ENCODE peak calls at places on chromosomes 7 and 10, in eight cellular contexts. S, Q, U, O, G, Y, I and M are unnamed samples.

GRCh38 chr10:104640339-104641149 is 546 bp upstream of the SORCS3 start:
- DNase-seq in S (no peak), Q (peak), U (no peak), O (no peak), G (peak), Y (no peak), I (no peak), M (no peak)

GRCh38 chr10:95474228-95475002 is 86.8 kb downstream of the SORBS1 start:
- DNase-seq in S (no peak), Q (peak), U (peak), O (no peak), G (no peak), Y (no peak), I (no peak), M (no peak)

GRCh38 chr10:77372400-77372799 is 265.2 kb downstream of the KCNMA1 start:
- DNase-seq in S (no peak), Q (no peak), U (no peak), O (no peak), G (no peak), Y (no peak), I (no peak), M (no peak)

GRCh38 chr7:149741629-149742028 is 31.8 kb downstream of the ZNF467 start:
- DNase-seq in S (no peak), Q (no peak), U (no peak), O (no peak), G (peak), Y (peak), I (no peak), M (no peak)

GRCh38 chr10:132817701-132818211 is 31.8 kb upstream of the NKX6-2 start:
- DNase-seq in S (peak), Q (no peak), U (no peak), O (no peak), G (peak), Y (no peak), I (no peak), M (no peak)

GRCh38 chr7:113086431-113086888 is at the start of gene GPR85:
- DNase-seq in S (peak), Q (peak), U (peak), O (no peak), G (peak), Y (peak), I (peak), M (no peak)

GRCh38 chr10:79178614-79179403 is 110.0 kb downstream of the ZMIZ1 start:
- DNase-seq in S (peak), Q (no peak), U (no peak), O (no peak), G (peak), Y (no peak), I (no peak), M (no peak)

GRCh38 chr10:17838080-17838634 is 29.0 kb downstream of the MRC1 start:
- DNase-seq in S (no peak), Q (no peak), U (no peak), O (no peak), G (peak), Y (no peak), I (no peak), M (no peak)

GRCh38 chr7:151426486-151426905 is 13.4 kb downstream of the CRYGN start:
- DNase-seq in S (peak), Q (no peak), U (peak), O (no peak), G (no peak), Y (no peak), I (peak), M (no peak)

GRCh38 chr10:127535802-127536515 is 13.2 kb upstream of the NPS start:
- DNase-seq in S (no peak), Q (no peak), U (peak), O (no peak), G (no peak), Y (no peak), I (no peak), M (no peak)

GRCh38 chr7:99079104-99079503 is 64.8 kb downstream of the SMURF1 start:
- DNase-seq in S (no peak), Q (no peak), U (no peak), O (no peak), G (no peak), Y (peak), I (peak), M (no peak)

GRCh38 chr10:77816311-77816710 is 110.2 kb downstream of the DLG5 start:
- DNase-seq in S (no peak), Q (no peak), U (no peak), O (no peak), G (no peak), Y (no peak), I (no peak), M (no peak)

GRCh38 chr10:93548376-93549071 is 17.9 kb upstream of the FFAR4 start:
- DNase-seq in S (no peak), Q (no peak), U (no peak), O (no peak), G (no peak), Y (no peak), I (no peak), M (peak)

GRCh38 chr10:118764195-118764594 is 9.4 kb upstream of the CACUL1 start:
- DNase-seq in S (no peak), Q (no peak), U (no peak), O (no peak), G (no peak), Y (no peak), I (no peak), M (no peak)

GRCh38 chr7:25711940-25712339 is 440.1 kb upstream of the NFE2L3 start:
- DNase-seq in S (no peak), Q (no peak), U (no peak), O (no peak), G (no peak), Y (no peak), I (no peak), M (no peak)

GRCh38 chr7:89023902-89024301 is 228.4 kb upstream of the TEX47 start:
- DNase-seq in S (no peak), Q (no peak), U (no peak), O (no peak), G (no peak), Y (no peak), I (no peak), M (no peak)

GRCh38 chr7:128322040-128322643 is 21.6 kb downstream of the RBM28 start:
- DNase-seq in S (no peak), Q (peak), U (no peak), O (no peak), G (peak), Y (peak), I (no peak), M (peak)

GRCh38 chr7:129655801-129656200 is 44.3 kb downstream of the NRF1 start:
- DNase-seq in S (no peak), Q (no peak), U (no peak), O (peak), G (no peak), Y (no peak), I (no peak), M (no peak)

GRCh38 chr7:2479276-2480070 is 3.3 kb upstream of the GRIFIN start:
- DNase-seq in S (no peak), Q (no peak), U (no peak), O (no peak), G (no peak), Y (no peak), I (no peak), M (no peak)

GRCh38 chr10:70980687-70981086 is 92.3 kb upstream of the PCBD1 start:
- DNase-seq in S (no peak), Q (no peak), U (no peak), O (no peak), G (no peak), Y (no peak), I (no peak), M (no peak)

GRCh38 chr7:17038783-17039170 is 157.0 kb upstream of the AGR3 start:
- DNase-seq in S (no peak), Q (no peak), U (no peak), O (no peak), G (no peak), Y (no peak), I (no peak), M (no peak)
- H3K4me3 ChIP-seq in S (no peak), Q (no peak), U (no peak), O (no peak), G (no peak), Y (no peak), I (no peak), M (no peak)

DNA sequence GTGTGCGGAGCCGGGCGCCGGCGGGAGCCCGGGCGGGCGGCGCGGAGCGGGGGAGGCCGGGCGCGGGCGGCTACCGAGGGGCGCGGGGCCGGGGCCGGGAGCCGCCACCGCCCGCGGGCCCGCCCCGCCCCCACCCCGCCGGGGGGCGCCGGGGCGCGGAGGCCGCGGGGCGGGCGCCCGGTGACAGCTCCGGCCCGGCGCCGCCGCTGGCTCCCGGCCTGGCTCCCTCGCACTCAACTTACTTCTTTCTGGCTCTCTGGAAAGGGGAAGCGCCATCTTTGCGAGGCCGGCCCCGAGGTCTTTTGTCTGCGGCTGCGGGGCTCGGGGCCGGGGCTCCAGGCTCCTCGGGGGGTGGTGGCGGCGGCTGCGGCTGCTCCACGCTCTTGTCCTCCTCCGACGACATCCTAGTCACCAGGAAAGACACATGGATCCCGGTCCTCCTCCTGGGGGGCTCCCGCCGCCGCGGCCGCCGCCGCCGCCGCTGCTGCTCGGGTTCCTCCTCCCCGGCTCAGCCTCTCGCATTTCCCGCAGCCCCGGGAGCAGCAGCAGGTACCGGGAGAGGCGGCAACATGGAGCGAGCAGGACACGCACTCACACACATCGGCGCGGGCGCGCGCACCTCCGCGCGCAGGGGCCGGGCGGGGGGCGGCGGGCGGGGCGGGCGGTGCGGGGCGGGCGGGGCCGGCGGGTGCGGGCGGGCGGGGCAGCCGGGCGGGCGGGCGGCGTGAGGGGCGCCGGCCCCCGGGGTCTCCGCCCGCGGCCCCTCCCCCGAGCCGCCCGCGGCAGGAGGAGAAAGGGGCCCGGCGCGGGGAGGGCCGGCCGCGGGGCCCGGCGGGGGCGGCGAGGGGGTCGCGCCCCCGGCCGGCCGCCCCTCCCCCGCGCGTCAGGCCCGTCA is at the start of gene KMT2C:
- DNase-seq in S (peak), Q (peak), U (peak), O (no peak), G (peak), Y (peak), I (peak), M (no peak)
- TF ChIP-seq POLR2AphosphoS5 in S (peak), Q (no peak), U (no peak), O (peak), G (peak), Y (no peak), I (peak), M (no peak)

GRCh38 chr10:122168598-122168997 is 102.5 kb upstream of the BTBD16 start:
- DNase-seq in S (no peak), Q (no peak), U (no peak), O (no peak), G (peak), Y (no peak), I (no peak), M (no peak)
- TF ChIP-seq CTCF in S (no peak), Q (no peak), U (no peak), O (no peak), G (no peak), Y (no peak), I (no peak), M (no peak)

GRCh38 chr10:62056219-62056618 is 154.7 kb downstream of the ARID5B start:
- DNase-seq in S (no peak), Q (no peak), U (no peak), O (no peak), G (no peak), Y (no peak), I (no peak), M (no peak)

GRCh38 chr10:62056660-62057059 is 155.2 kb downstream of the ARID5B start:
- DNase-seq in S (no peak), Q (no peak), U (no peak), O (no peak), G (no peak), Y (no peak), I (no peak), M (no peak)

GRCh38 chr10:62053860-62054259 is 152.4 kb downstream of the ARID5B start:
- DNase-seq in S (no peak), Q (no peak), U (no peak), O (no peak), G (no peak), Y (no peak), I (no peak), M (no peak)

GRCh38 chr10:62054408-62054807 is 152.9 kb downstream of the ARID5B start:
- DNase-seq in S (no peak), Q (no peak), U (no peak), O (no peak), G (no peak), Y (no peak), I (no peak), M (no peak)

GRCh38 chr10:62054825-62055224 is 153.3 kb downstream of the ARID5B start:
- DNase-seq in S (no peak), Q (no peak), U (no peak), O (no peak), G (no peak), Y (no peak), I (no peak), M (no peak)
- H3K4me3 ChIP-seq in S (no peak), Q (no peak), U (peak), O (peak), G (no peak), Y (no peak), I (no peak), M (no peak)

DNA sequence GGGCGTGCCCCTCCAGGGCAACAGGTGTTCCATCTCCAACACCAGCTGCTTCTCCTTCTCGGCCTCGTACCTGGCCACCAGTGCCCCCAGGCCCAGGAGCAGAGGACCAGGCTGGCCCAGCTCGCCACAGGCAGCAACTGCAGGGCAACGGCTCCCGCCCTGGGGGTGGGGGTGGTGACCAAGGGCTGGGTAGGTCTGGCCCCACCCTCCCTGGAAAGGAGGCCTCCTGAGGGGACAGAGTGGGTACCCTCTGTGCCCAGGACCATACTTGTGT is 22.1 kb upstream of the DRGX start:
- DNase-seq in S (no peak), Q (no peak), U (no peak), O (no peak), G (no peak), Y (no peak), I (no peak), M (no peak)
- TF ChIP-seq POLR2AphosphoS5 in S (no peak), Q (no peak), U (no peak), O (no peak), G (no peak), Y (no peak), I (no peak), M (no peak)

DNA sequence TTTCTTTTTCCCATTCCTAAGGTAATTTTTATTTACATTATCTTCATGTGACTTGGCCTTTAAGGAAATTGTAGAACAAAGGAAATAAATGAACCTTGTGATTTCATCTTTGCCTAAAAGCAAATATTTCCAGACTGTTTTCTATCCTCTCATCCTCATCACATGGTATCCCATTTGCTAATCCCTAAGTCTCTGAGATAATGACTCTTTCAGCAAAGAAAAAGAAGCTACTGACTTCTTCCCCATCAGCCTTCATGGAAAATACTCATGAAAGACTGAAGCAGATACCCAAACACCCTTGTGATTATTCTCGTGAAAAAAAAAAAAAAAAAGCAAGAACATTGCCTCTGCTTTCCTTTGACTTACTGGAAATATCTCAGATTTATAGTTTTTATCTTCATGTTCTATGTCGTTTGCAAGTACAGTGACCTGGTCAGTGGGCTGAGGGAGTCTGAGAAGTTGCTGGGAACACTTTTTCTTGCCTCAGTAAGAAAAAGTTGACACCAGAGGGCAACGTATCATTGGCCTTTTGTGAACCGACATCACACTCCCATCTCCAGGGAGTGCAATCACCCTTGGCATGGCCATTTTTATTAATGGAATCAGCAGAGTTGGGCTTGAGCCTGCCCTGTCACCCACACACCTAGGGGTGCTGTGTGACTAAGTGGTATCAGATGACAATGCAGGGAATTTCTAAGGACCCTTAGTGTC is 246.0 kb upstream of the KMT2E start:
- DNase-seq in S (no peak), Q (peak), U (no peak), O (no peak), G (no peak), Y (no peak), I (no peak), M (no peak)
- TF ChIP-seq CTCF in S (no peak), Q (peak), U (no peak), O (no peak), G (no peak), Y (no peak), I (no peak), M (no peak)